ENCODE peak calls at places on chromosomes 16 and 17, in four cellular contexts. One of them, this sample, is unnamed.

GRCh38 chr17:43599835-43600234 is 53.7 kb upstream of the ETV4 start:
- DNase-seq in WTC11: no peak
- DNase-seq in GM12878: no peak
- DNase-seq in K562: no peak
- DNase-seq in this sample: no peak

GRCh38 chr16:78184554-78185183 is 85.2 kb downstream of the WWOX start:
- DNase-seq in WTC11: no peak
- DNase-seq in GM12878: no peak
- DNase-seq in K562: no peak
- DNase-seq in this sample: peak

GRCh38 chr16:24988593-24989338 is 26.4 kb downstream of the ARHGAP17 start:
- DNase-seq in WTC11: no peak
- DNase-seq in GM12878: no peak
- DNase-seq in K562: peak
- DNase-seq in this sample: peak

GRCh38 chr17:82440377-82440981 is 10.1 kb downstream of the CYBC1 start:
- DNase-seq in WTC11: no peak
- DNase-seq in GM12878: no peak
- DNase-seq in K562: no peak
- DNase-seq in this sample: no peak

GRCh38 chr17:82892869-82893565 is 53.2 kb upstream of the ZNF750 start:
- DNase-seq in WTC11: no peak
- DNase-seq in GM12878: no peak
- DNase-seq in K562: no peak
- DNase-seq in this sample: no peak

GRCh38 chr17:3710951-3711383 is 12.7 kb upstream of the HASPIN start:
- DNase-seq in WTC11: no peak
- DNase-seq in GM12878: peak
- DNase-seq in K562: no peak
- DNase-seq in this sample: no peak

GRCh38 chr16:19717781-19718623 is at the start of the genes IQCK and KNOP1:
- DNase-seq in WTC11: peak
- DNase-seq in GM12878: peak
- DNase-seq in K562: peak
- DNase-seq in this sample: peak

GRCh38 chr17:31627960-31628359 is 231.1 kb downstream of the COPRS start:
- DNase-seq in WTC11: no peak
- DNase-seq in GM12878: no peak
- DNase-seq in K562: no peak
- DNase-seq in this sample: no peak

GRCh38 chr16:82567203-82567602 is 59.6 kb upstream of the CDH13 start:
- DNase-seq in WTC11: no peak
- DNase-seq in GM12878: no peak
- DNase-seq in K562: no peak
- DNase-seq in this sample: no peak

GRCh38 chr16:6081320-6081976 is 983.9 kb upstream of the EEF2KMT start:
- DNase-seq in WTC11: peak
- DNase-seq in GM12878: no peak
- DNase-seq in K562: peak
- DNase-seq in this sample: peak

GRCh38 chr16:10923650-10924214 is 18.5 kb downstream of the DEXI start:
- DNase-seq in WTC11: no peak
- DNase-seq in GM12878: no peak
- DNase-seq in K562: no peak
- DNase-seq in this sample: peak

GRCh38 chr17:4782652-4783051 is 3.5 kb downstream of the VMO1 start:
- DNase-seq in WTC11: peak
- DNase-seq in GM12878: no peak
- DNase-seq in K562: peak
- DNase-seq in this sample: no peak

GRCh38 chr17:6843241-6843890 is 11.8 kb upstream of the TEKT1 start:
- DNase-seq in WTC11: no peak
- DNase-seq in GM12878: no peak
- DNase-seq in K562: peak
- DNase-seq in this sample: peak

GRCh38 chr16:53142823-53143568 is 88.2 kb downstream of the CHD9 start:
- DNase-seq in WTC11: no peak
- DNase-seq in GM12878: no peak
- DNase-seq in K562: no peak
- DNase-seq in this sample: no peak

GRCh38 chr17:41367426-41368075 is 2.1 kb downstream of the KRT33B start:
- DNase-seq in WTC11: no peak
- DNase-seq in GM12878: no peak
- DNase-seq in K562: no peak
- DNase-seq in this sample: no peak

GRCh38 chr17:1147664-1148063 is 32.1 kb downstream of the ABR start:
- DNase-seq in WTC11: peak
- DNase-seq in GM12878: no peak
- DNase-seq in K562: peak
- DNase-seq in this sample: peak

GRCh38 chr17:21379080-21379711 is 3.0 kb downstream of the KCNJ12 start:
- DNase-seq in WTC11: no peak
- DNase-seq in GM12878: no peak
- DNase-seq in K562: no peak
- DNase-seq in this sample: no peak

GRCh38 chr17:76124582-76125390 is 16.3 kb downstream of the FOXJ1 start:
- DNase-seq in WTC11: peak
- DNase-seq in GM12878: no peak
- DNase-seq in K562: peak
- DNase-seq in this sample: no peak

GRCh38 chr17:3695129-3695722 is 729 bp downstream of the P2RX5 start:
- DNase-seq in WTC11: no peak
- DNase-seq in GM12878: no peak
- DNase-seq in K562: no peak
- DNase-seq in this sample: no peak

GRCh38 chr16:81593481-81593880 is 148.9 kb downstream of the CMIP start:
- DNase-seq in WTC11: no peak
- DNase-seq in GM12878: no peak
- DNase-seq in K562: no peak
- DNase-seq in this sample: no peak

GRCh38 chr16:71359431-71359830 is 908 bp downstream of the CALB2 start:
- DNase-seq in WTC11: no peak
- DNase-seq in GM12878: no peak
- DNase-seq in K562: no peak
- DNase-seq in this sample: no peak

GRCh38 chr17:65742433-65743312 is 181.2 kb upstream of the AXIN2 start:
- DNase-seq in WTC11: no peak
- DNase-seq in GM12878: no peak
- DNase-seq in K562: no peak
- DNase-seq in this sample: peak
- TF ChIP-seq ETV6 in WTC11: no peak
- TF ChIP-seq ETV6 in GM12878: no peak
- TF ChIP-seq ETV6 in K562: no peak
- TF ChIP-seq ETV6 in this sample: no peak

GRCh38 chr17:79092567-79092966 is 17.9 kb downstream of the ENGASE start:
- DNase-seq in WTC11: no peak
- DNase-seq in GM12878: no peak
- DNase-seq in K562: no peak
- DNase-seq in this sample: no peak
- TF ChIP-seq ETV6 in WTC11: no peak
- TF ChIP-seq ETV6 in GM12878: no peak
- TF ChIP-seq ETV6 in K562: no peak
- TF ChIP-seq ETV6 in this sample: no peak

DNA sequence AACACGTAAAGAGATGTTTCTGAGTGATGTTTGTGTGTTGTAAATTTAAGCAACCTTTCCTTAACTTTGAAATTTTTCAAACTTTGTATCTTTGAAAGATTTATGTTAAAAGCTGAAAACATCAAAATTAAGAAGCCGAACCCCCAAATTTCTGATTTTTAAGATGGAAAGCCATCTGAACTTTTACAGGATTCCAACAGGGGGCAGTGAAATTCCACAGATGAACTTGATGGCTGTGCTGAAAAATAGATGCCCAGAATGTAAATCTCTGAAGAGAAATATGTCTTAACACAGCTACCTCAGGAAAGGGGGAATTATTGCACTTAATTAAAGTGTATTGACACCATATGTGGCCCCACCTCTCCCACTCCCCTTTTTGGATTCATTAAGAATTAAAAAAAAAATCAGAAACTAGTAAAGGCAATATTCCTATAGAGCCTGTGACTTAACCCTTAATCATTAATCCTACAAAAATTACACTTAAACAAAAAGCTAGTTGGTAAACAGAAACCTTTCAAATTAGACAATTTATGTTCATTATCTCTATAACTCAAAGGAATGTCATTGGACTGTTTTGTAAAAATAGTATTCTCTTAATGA is 597.9 kb downstream of the KCNJ2 start:
- DNase-seq in WTC11: no peak
- DNase-seq in GM12878: no peak
- DNase-seq in K562: peak
- DNase-seq in this sample: peak
- TF ChIP-seq ETV6 in WTC11: no peak
- TF ChIP-seq ETV6 in GM12878: no peak
- TF ChIP-seq ETV6 in K562: no peak
- TF ChIP-seq ETV6 in this sample: no peak

DNA sequence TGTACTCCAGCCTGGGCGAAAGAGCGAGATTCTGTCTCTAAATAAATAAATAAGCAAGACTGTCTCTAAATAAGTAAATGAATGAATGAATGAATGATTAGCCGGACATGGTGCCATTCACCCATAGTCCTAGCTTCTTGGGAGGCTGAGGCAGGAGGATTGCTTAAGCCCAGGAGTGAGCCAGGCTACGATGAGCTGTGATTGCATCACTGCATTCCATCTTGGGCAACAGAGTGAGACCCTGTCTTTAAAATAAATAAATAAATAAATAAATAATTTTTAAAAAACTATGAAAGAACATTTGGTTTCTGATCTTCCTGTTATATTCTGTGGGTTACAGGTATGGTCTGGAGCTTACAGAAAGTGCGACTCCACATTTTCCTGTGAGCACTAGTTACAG is 65.0 kb downstream of the C17orf58 start:
- DNase-seq in WTC11: no peak
- DNase-seq in GM12878: no peak
- DNase-seq in K562: no peak
- DNase-seq in this sample: no peak
- TF ChIP-seq ETV6 in WTC11: no peak
- TF ChIP-seq ETV6 in GM12878: no peak
- TF ChIP-seq ETV6 in K562: no peak
- TF ChIP-seq ETV6 in this sample: no peak

GRCh38 chr17:38879878-38880727 is 10.2 kb downstream of the LASP1 start:
- DNase-seq in WTC11: peak
- DNase-seq in GM12878: no peak
- DNase-seq in K562: no peak
- DNase-seq in this sample: no peak
- TF ChIP-seq ETV6 in WTC11: peak
- TF ChIP-seq ETV6 in GM12878: no peak
- TF ChIP-seq ETV6 in K562: no peak
- TF ChIP-seq ETV6 in this sample: no peak

GRCh38 chr16:85422374-85423185 is 190.5 kb upstream of the GSE1 start:
- DNase-seq in WTC11: peak
- DNase-seq in GM12878: no peak
- DNase-seq in K562: peak
- DNase-seq in this sample: peak
- TF ChIP-seq ETV6 in WTC11: no peak
- TF ChIP-seq ETV6 in GM12878: no peak
- TF ChIP-seq ETV6 in K562: no peak
- TF ChIP-seq ETV6 in this sample: peak

DNA sequence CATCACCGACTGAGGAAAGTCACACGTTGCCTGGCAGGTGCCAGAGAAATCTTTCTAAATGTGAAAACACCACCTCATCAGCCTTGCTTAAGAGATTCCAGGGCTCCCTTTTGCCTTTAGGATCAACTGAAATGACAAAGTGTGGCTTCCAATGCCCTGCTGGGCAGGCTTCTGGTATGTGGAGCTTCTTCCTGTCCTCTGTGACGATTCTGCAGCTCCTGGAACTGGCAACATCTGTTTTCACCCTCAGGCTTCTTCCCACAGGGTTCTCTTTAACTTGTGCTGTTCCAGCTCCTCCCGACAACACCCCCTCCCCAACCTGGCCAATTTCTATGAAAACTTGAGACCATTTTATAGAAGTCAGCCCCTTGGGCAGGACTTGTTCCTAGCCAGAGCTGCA is 4.8 kb upstream of the ZDHHC1 start:
- DNase-seq in WTC11: no peak
- DNase-seq in GM12878: no peak
- DNase-seq in K562: no peak
- DNase-seq in this sample: no peak
- TF ChIP-seq ETV6 in WTC11: no peak
- TF ChIP-seq ETV6 in GM12878: no peak
- TF ChIP-seq ETV6 in K562: no peak
- TF ChIP-seq ETV6 in this sample: no peak

GRCh38 chr17:78777886-78778285 is 4.2 kb downstream of the CYTH1 start:
- DNase-seq in WTC11: no peak
- DNase-seq in GM12878: no peak
- DNase-seq in K562: no peak
- DNase-seq in this sample: no peak

GRCh38 chr17:78780852-78781338 is 1.2 kb downstream of the CYTH1 start:
- DNase-seq in WTC11: no peak
- DNase-seq in GM12878: no peak
- DNase-seq in K562: no peak
- DNase-seq in this sample: no peak

GRCh38 chr17:78779848-78780247 is 2.2 kb downstream of the CYTH1 start:
- DNase-seq in WTC11: no peak
- DNase-seq in GM12878: no peak
- DNase-seq in K562: no peak
- DNase-seq in this sample: no peak

GRCh38 chr17:78781339-78782304 is at the start of gene CYTH1:
- DNase-seq in WTC11: peak
- DNase-seq in GM12878: no peak
- DNase-seq in K562: peak
- DNase-seq in this sample: no peak

DNA sequence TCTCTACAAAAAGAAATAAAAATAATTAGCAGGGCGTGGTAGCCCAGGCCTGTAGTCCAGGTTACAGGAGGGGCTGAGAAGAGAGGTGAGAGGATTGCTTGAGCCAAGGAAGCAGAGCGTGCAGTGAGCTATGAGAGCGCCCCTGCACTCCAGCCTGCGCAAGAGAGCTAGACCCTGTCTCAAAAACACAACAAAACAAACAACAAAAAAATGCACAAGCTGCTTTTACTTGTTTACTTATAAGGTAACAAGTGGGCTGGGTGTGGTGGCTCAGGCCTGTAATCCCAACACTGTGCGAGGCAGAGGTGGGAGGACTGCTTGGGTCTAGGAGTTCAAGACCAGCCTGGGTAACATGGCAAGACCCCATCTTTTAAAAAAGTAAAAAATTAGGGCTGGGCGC is 1.7 kb downstream of the CYTH1 start:
- DNase-seq in WTC11: no peak
- DNase-seq in GM12878: no peak
- DNase-seq in K562: no peak
- DNase-seq in this sample: no peak
- TF ChIP-seq ETV6 in WTC11: no peak
- TF ChIP-seq ETV6 in GM12878: no peak
- TF ChIP-seq ETV6 in K562: no peak
- TF ChIP-seq ETV6 in this sample: no peak

GRCh38 chr17:58684003-58684402 is 7.8 kb downstream of the TEX14 start:
- DNase-seq in WTC11: no peak
- DNase-seq in GM12878: no peak
- DNase-seq in K562: no peak
- DNase-seq in this sample: no peak

GRCh38 chr17:58688521-58688920 is 3.3 kb downstream of the TEX14 start:
- DNase-seq in WTC11: no peak
- DNase-seq in GM12878: no peak
- DNase-seq in K562: no peak
- DNase-seq in this sample: no peak

GRCh38 chr17:58691701-58692238 is at the start of gene TEX14:
- DNase-seq in WTC11: no peak
- DNase-seq in GM12878: no peak
- DNase-seq in K562: no peak
- DNase-seq in this sample: no peak

GRCh38 chr17:58692239-58693055 is at the start of gene RAD51C:
- DNase-seq in WTC11: peak
- DNase-seq in GM12878: peak
- DNase-seq in K562: peak
- DNase-seq in this sample: peak

GRCh38 chr17:58686980-58687379 is 4.9 kb downstream of the TEX14 start:
- DNase-seq in WTC11: no peak
- DNase-seq in GM12878: no peak
- DNase-seq in K562: no peak
- DNase-seq in this sample: no peak
- TF ChIP-seq ETV6 in WTC11: no peak
- TF ChIP-seq ETV6 in GM12878: no peak
- TF ChIP-seq ETV6 in K562: no peak
- TF ChIP-seq ETV6 in this sample: no peak